ENCODE peak calls at places on chromosomes 6 and 20, in four cellular contexts. I is epithelial cell of esophagus, O is fibroblast of the aortic adventitia, Q is Peyer's patch. V is an unnamed sample.

GRCh38 chr20:61934716-61935530 is 130.8 kb downstream of the TAF4 start:
- DNase-seq in I (no peak), O (no peak), Q (no peak), V (no peak)

GRCh38 chr20:300345-300744 is 3.0 kb downstream of the ZCCHC3 start:
- DNase-seq in I (no peak), O (no peak), Q (no peak), V (no peak)

GRCh38 chr6:15936503-15936902 is 192.4 kb upstream of the MYLIP start:
- DNase-seq in I (no peak), O (no peak), Q (no peak), V (peak; percentile 34)

GRCh38 chr20:62860391-62860923 is 1.2 kb downstream of the TCFL5 start:
- DNase-seq in I (peak; percentile 50), O (peak; percentile 47), Q (no peak), V (no peak)

GRCh38 chr6:81767163-81768000 is 14.9 kb upstream of the TENT5A start:
- DNase-seq in I (peak; percentile 45), O (peak; percentile 80), Q (peak; percentile 67), V (no peak)

GRCh38 chr6:152206072-152206818 is 398.8 kb downstream of the ESR1 start:
- DNase-seq in I (peak; percentile 30), O (peak; percentile 24), Q (peak; percentile 56), V (no peak)

GRCh38 chr6:158417760-158418098 is 105.5 kb downstream of the TULP4 start:
- DNase-seq in I (peak; percentile 38), O (peak; percentile 69), Q (no peak), V (no peak)

GRCh38 chr6:53627391-53628218 is 38.0 kb downstream of the KLHL31 start:
- DNase-seq in I (peak; percentile 74), O (no peak), Q (no peak), V (no peak)

DNA sequence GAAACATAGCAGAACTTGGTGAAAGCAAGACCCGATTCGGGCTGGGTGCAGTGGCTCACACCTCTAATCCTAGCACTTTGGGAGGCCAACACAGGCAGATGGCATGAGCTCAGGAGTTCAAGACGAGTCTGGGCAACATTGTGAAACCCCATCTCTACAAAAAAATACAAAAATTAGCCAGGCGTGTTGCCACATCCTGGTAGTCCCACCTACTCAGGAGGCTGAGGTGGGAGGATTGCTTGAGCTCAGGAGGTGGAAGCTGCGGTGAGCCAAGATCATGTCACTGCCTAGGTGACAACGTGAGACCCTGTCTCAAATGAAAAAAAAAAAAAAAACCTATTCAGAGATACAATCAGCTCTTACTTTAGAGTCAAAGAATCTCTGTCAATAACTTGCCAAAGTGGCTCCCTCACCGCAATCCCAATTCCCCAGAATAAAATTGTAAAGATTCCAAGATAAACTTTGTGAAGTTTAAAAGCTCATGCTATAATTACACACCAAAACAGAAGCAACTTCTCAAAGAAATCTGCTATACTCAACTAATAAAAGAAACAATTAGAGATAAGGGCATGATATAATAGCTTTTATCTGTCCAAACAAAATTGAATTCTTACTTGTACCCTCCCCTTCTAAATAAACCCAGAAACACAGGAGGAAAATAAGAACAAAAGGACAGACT is 33.6 kb downstream of the CDK19 start:
- DNase-seq in I (peak; percentile 8), O (peak; percentile 3), Q (no peak), V (no peak)
- TF ChIP-seq CTCF in I (no peak), O (no peak), Q (no peak), V (no peak)

DNA sequence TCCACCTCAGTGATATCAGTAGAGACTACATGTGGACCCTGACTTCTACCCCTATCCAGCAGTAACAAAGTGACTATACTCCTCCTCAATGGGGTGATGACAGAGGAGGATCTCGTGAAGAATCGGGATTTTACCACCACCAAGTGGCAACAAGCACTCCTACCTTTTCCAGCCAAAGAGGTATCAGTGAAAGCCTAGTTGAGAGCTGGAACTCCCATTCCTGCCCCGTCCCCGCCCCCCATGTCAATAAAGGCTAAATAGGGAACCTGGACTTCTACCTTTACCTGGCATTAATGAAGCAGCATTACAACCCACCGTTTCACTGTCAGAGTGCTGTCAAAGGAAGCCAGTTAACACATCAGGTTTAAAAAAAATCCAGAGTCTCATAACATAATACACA is 45.3 kb downstream of the RNF24 start:
- DNase-seq in I (no peak), O (no peak), Q (peak; percentile 67), V (no peak)
- TF ChIP-seq CTCF in I (no peak), O (no peak), Q (peak; percentile 42), V (no peak)

DNA sequence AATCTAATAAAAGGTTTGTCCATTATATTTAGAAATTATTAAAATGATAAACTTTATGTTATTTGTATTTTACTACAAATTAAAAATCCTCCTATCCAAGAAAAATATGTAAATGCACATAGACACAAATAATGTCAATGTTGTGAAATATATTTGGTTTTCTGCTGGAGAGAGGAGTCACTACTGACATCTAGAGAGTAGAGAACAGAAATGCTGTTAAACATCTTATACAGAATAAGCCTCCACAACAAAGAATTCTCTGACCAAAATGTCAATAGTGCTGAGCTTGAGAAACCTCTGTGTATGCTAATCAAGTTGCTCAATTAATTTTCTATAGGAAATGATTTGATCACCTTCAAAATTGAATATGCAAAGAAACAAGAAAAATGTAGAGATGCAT is 12.4 kb downstream of the HTR1B start:
- DNase-seq in I (no peak), O (peak; percentile 49), Q (no peak), V (no peak)
- TF ChIP-seq CTCF in I (peak; percentile 29), O (peak; percentile 38), Q (no peak), V (no peak)

GRCh38 chr6:68339488-68339887 is 295.6 kb upstream of the ADGRB3 start:
- DNase-seq in I (peak; percentile 4), O (no peak), Q (no peak), V (no peak)

DNA sequence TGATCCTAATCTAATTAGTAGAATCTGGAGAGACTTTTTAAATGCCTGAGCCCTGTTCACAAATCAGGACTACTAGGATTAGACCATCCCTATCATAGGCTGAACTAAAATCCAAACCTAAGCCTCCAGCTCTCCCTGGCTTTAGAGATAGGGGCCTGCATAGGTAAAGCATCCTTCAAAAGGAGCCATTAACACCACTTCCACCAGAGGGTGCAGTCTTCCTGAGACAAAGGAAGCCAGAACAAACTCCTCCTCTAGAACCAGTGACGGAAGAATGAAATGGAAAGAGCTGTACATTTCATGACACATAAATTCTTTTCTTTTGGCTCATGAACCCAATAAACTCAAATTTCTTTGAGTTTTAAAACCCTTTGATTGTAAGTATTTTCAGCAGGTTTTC is 291.2 kb upstream of the ADGRB3 start:
- DNase-seq in I (peak; percentile 58), O (peak; percentile 2), Q (no peak), V (no peak)
- TF ChIP-seq CTCF in I (peak; percentile 60), O (no peak), Q (no peak), V (peak; percentile 10)

GRCh38 chr6:112310439-112311154 is 36.5 kb upstream of the RFPL4B start:
- DNase-seq in I (no peak), O (peak; percentile 63), Q (no peak), V (no peak)
- TF ChIP-seq CTCF in I (no peak), O (no peak), Q (no peak), V (no peak)

V was measured in GM10248.